ENCODE peak calls at places on chromosomes 1 and 21, in seven cellular contexts. I, R, Q, B, F, J and P are unnamed samples.

GRCh38 chr1:20279507-20279906 is 11.2 kb upstream of the VWA5B1 start:
- DNase-seq in J (no peak), F (peak), B (peak), I (no peak), R (no peak), Q (peak), P (no peak)

GRCh38 chr1:113390871-113391642 is 742 bp downstream of the MAGI3 start:
- DNase-seq in R (peak), J (peak), Q (no peak), I (peak), B (no peak), F (peak), P (peak)

GRCh38 chr1:243924188-243924587 is 74.1 kb upstream of the AKT3 start:
- DNase-seq in Q (peak), I (no peak), R (no peak), J (no peak), B (peak), F (peak), P (no peak)

GRCh38 chr1:215710340-215710971 is 143.4 kb downstream of the KCTD3 start:
- DNase-seq in J (peak), F (peak), R (peak), I (no peak), Q (peak), B (no peak), P (peak)

GRCh38 chr1:225415967-225416745 is 11.7 kb downstream of the LBR start:
- DNase-seq in Q (peak), F (no peak), J (no peak), R (no peak), B (no peak), I (no peak), P (no peak)

GRCh38 chr1:221729771-221730170 is 12.1 kb downstream of the DUSP10 start:
- DNase-seq in R (no peak), B (no peak), Q (peak), J (no peak), F (no peak), I (no peak), P (no peak)

GRCh38 chr1:100816049-100816448 is 78.6 kb downstream of the EXTL2 start:
- DNase-seq in Q (no peak), J (no peak), F (no peak), I (no peak), R (no peak), B (no peak), P (no peak)

GRCh38 chr1:2204384-2205190 is 10.0 kb upstream of the FAAP20 start:
- DNase-seq in I (peak), B (peak), F (peak), Q (peak), J (no peak), R (peak), P (peak)

GRCh38 chr21:39125752-39126485 is 57.3 kb downstream of the PSMG1 start:
- DNase-seq in J (peak), B (peak), I (no peak), Q (peak), R (peak), F (peak), P (peak)

GRCh38 chr1:229869225-229869624 is 197.8 kb upstream of the GALNT2 start:
- DNase-seq in J (no peak), F (no peak), R (no peak), B (no peak), Q (no peak), I (no peak), P (no peak)

GRCh38 chr1:234553241-234554156 is 56.5 kb downstream of the IRF2BP2 start:
- DNase-seq in J (no peak), Q (peak), B (peak), I (no peak), R (peak), F (peak), P (no peak)

GRCh38 chr1:34684246-34684645 is 70.6 kb upstream of the GJB5 start:
- DNase-seq in B (no peak), F (no peak), I (no peak), J (peak), Q (no peak), R (no peak), P (no peak)

GRCh38 chr1:184810735-184811316 is 56.2 kb upstream of the EDEM3 start:
- DNase-seq in R (peak), J (no peak), F (peak), B (no peak), I (no peak), Q (no peak), P (no peak)

GRCh38 chr1:153532161-153532560 is 3.6 kb downstream of the S100A6 start:
- DNase-seq in F (no peak), I (no peak), B (no peak), J (peak), Q (no peak), R (no peak), P (no peak)

GRCh38 chr1:232084584-232085223 is 458.1 kb downstream of the DISC1 start:
- DNase-seq in I (no peak), F (peak), R (no peak), B (peak), J (no peak), Q (peak), P (no peak)

GRCh38 chr21:27425172-27425571 is 458.3 kb upstream of the ADAMTS5 start:
- DNase-seq in J (no peak), R (no peak), B (peak), F (peak), Q (no peak), I (no peak), P (no peak)

GRCh38 chr1:42266253-42267135 is 68.5 kb downstream of the FOXJ3 start:
- DNase-seq in Q (no peak), J (no peak), R (no peak), I (no peak), B (no peak), F (no peak), P (no peak)
- TF ChIP-seq CTCF in Q (no peak), J (no peak), R (no peak), I (no peak), B (no peak), F (no peak), P (no peak)

GRCh38 chr1:45493116-45493697 is 2.2 kb upstream of the TESK2 start:
- DNase-seq in J (peak), B (no peak), R (peak), F (peak), Q (peak), I (no peak), P (peak)
- TF ChIP-seq CTCF in J (peak), B (peak), R (peak), F (peak), Q (peak), I (peak), P (peak)

DNA sequence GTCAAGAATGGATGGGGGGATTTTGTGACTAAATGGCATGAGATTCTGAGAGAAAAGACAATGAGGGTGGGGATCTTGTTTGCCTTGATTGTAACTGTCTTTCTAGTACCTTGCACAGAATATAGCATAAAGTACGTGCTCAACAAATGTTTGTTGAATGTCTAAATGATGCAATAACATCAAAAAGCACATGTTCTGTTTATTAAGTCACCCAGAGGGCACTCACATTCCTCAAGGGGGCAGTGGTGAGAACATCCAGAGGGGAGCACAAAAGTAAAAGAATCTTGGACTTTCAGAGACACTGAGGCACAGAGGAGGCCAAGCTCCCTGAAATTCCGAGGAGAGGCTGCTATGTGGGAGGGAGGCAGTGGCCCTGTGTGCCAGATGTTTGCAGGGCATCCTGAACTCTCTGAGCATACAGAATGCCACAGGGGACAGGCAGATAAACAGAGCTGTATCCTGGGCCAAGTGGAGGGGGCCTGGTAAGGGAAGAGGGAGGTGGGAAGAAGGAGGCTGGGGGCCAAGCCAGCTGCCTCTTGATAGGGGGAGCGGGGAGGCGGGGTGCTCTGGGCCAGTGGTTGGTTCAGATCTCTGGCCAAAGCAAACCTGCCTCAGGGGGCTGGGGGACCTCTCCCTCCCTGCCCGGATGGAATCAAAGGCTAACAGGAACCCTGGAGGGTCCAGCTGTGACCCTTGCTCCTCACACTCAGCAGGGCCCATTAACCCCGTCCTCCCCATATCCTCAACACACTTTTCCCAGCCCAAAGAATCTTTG is 6.5 kb upstream of the ATP1A2 start:
- DNase-seq in B (peak), I (no peak), R (peak), F (peak), Q (peak), J (peak), P (peak)
- TF ChIP-seq CTCF in B (peak), I (peak), R (peak), F (peak), Q (peak), J (peak), P (peak)

GRCh38 chr1:181144238-181144637 is 55.7 kb downstream of the IER5 start:
- DNase-seq in J (no peak), Q (no peak), I (no peak), F (no peak), B (no peak), R (no peak), P (no peak)
- TF ChIP-seq CTCF in J (no peak), Q (no peak), I (no peak), F (no peak), B (no peak), R (no peak), P (no peak)

DNA sequence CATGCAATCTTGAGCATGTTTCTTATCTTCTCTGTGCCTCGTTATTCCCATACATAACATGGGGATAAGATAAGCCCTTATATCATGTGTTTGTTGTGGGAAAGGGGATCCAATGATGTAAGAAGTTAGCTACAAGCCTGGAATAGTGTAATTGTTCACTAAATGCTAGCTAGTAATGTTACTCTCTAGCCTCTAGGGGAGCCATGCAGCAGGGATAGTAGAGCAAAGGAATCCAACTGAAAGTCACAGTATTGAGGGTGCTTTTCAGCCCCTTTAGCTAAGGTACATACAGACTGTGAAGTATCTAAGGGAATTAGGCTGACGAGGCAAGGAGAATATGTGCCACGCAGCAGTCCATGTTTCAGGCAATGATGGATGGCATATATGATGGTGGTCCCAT is 46.9 kb downstream of the IL23R start:
- DNase-seq in F (peak), R (no peak), J (no peak), I (no peak), B (no peak), Q (peak), P (no peak)
- TF ChIP-seq CTCF in F (peak), R (peak), J (no peak), I (peak), B (peak), Q (peak), P (peak)

GRCh38 chr1:191371626-191372025 is 786.6 kb upstream of the RGS18 start:
- DNase-seq in J (no peak), R (no peak), B (no peak), I (no peak), F (no peak), Q (no peak), P (no peak)
- TF ChIP-seq CTCF in J (no peak), R (no peak), B (no peak), I (no peak), F (no peak), Q (no peak), P (no peak)

DNA sequence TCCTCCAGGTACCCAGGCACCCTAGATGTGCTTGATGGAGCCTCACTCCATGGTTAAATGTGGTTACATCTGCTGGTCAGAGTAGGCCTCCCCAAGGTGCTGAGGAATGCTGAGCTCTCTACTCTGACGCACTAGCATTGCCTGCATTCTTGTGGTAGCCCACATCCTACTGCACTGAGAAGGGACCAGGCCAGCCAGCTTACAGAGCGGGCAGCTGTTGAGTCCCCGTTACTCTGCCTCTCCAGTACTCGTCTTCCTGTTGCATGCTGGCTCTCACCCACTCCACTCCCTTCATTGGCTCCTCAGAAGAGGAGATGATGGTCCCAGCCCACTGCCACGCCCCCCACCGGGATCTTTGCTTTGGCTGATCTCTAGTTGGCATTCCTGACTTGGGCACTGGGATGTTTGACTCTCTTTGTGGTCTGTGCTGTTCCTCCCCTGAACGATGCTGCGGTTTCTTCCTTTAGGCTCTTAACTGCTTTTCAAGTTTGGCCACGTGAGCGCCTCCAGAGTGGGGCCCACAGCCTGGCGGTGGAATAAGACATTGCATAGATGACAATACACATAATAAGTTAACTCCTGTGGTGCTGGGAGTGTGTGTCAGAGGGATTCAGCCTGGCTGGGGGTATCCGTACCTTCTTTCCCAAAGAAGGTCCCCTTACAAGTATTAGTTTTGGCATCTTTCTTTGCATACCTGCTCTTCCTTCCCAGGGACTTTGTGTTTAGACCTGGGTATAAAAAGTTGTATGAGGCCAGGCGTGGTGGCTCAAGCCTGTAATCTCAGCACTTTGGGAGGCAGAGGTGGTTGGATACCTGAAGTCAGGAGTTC is 18.6 kb downstream of the AZIN2 start:
- DNase-seq in B (peak), R (no peak), J (peak), Q (peak), I (no peak), F (peak), P (peak)
- TF ChIP-seq CTCF in B (peak), R (no peak), J (peak), Q (peak), I (no peak), F (peak), P (no peak)

DNA sequence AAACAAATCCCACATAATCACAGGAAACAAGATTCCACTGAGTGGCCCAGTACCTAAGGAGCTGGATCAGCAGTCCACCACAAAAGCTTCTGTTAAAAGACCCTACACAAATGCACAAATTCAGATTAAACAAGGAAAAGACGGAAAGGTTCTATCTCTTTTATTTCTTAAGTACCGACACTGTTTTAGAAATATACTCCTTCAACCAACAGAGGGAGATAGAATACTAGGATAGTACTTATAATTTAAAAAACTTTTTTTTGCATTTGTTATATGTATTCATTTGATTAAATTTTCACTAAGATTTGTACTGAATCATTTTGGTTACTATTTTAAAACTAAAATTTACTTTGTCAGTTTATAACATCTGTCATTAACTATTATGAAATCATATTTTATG is 12.5 kb downstream of the CDC7 start:
- DNase-seq in F (peak), R (no peak), J (no peak), Q (peak), B (no peak), I (no peak), P (no peak)
- TF ChIP-seq CTCF in F (peak), R (peak), J (peak), Q (peak), B (no peak), I (peak), P (no peak)

GRCh38 chr21:17119466-17120297 is 393.2 kb upstream of the CXADR start:
- DNase-seq in B (no peak), R (no peak), I (no peak), Q (no peak), F (no peak), J (no peak), P (no peak)

GRCh38 chr21:17118638-17119384 is 394.0 kb upstream of the CXADR start:
- DNase-seq in Q (no peak), R (peak), B (no peak), I (peak), F (peak), J (no peak), P (no peak)

DNA sequence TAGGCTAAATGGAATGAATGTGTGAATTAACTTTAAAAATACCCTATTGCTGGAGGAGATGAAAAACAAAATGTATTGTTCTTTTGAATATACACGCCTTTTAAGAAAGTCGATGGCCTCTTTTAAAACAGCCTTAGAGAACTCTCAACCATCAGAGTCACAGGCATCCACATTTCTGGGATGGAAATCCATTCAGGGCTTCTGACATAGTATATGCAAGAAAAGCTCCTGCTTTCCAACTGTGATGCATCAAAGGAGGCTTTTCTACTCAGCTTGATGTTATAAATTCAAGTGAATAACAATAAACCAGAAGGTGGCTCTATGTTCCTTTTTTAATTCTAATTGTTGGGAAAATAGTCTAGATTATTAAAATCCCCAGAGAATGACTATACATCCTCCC is 398.8 kb upstream of the CXADR start:
- DNase-seq in Q (no peak), J (no peak), B (no peak), R (no peak), I (no peak), F (no peak), P (no peak)
- TF ChIP-seq CTCF in Q (no peak), J (no peak), B (no peak), R (no peak), I (no peak), F (no peak), P (no peak)

DNA sequence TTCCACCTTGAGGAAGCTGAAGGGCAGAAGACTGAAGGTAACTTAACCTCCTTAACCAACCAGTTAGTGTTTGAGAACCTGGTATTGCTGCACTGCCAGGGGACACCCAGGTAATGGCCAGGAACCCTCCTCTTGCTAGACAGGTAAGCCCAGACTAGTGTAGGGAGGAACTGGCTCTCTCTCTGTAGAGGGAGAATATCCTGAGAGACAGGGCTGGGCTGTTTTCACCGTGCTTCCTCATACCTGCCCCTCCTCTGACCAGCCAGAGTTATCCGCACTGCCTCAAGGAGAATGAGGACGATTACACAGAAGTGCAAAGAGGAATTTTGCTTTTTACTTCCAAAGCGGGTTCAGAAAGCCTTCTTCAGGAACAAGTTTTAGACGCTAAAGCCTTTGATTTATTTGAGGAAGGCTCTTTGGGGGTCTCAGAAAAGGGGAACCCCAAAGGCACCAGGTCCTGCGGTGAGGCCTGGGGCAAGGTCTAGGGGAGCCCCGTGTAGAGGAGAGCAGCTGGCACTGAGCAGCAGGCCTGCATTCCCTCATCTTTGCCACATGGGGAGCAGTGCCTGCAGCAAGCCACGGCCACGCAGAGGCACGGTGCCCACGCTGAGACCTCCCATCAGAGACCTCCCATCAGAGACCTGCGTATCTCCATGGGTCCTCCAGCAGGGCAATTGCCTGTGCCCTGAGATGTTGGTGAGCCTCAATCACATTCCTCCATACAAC is 13.5 kb downstream of the GNG4 start:
- DNase-seq in I (no peak), B (no peak), Q (no peak), F (no peak), R (no peak), J (no peak), P (no peak)
- TF ChIP-seq CTCF in I (no peak), B (no peak), Q (peak), F (peak), R (no peak), J (no peak), P (no peak)